ENCODE peak calls at places on chromosomes 11 and 22, in seven cellular contexts. S is sciatic nerve; J is left cardiac atrium; L is putamen; R is SW 1271; U is effector memory CD8-positive, alpha-beta T cell; Y is T-cell. C is an unnamed sample.

GRCh38 chr11:22302368-22302767 is 35.8 kb upstream of the SLC17A6 start:
- DNase-seq in S (no peak), J (no peak), L (no peak), R (no peak), U (no peak), Y (no peak), C (no peak)

GRCh38 chr11:33557201-33557600 is 143.4 kb downstream of the C11orf91 start:
- DNase-seq in S (no peak), J (no peak), L (no peak), R (peak), U (no peak), Y (no peak), C (no peak)

GRCh38 chr11:69134957-69135356 is 20.8 kb upstream of the SMIM38 start:
- DNase-seq in S (peak), J (no peak), L (no peak), R (no peak), U (no peak), Y (no peak), C (no peak)

GRCh38 chr22:47575291-47575690 is 812.8 kb downstream of the TBC1D22A start:
- DNase-seq in S (no peak), J (no peak), L (no peak), R (no peak), U (no peak), Y (no peak), C (no peak)

GRCh38 chr22:22619765-22620414 is 24.5 kb upstream of the GGTLC2 start:
- DNase-seq in S (no peak), J (no peak), L (no peak), R (no peak), U (no peak), Y (no peak), C (no peak)

GRCh38 chr11:16776716-16777115 is 38.3 kb downstream of the C11orf58 start:
- DNase-seq in S (peak), J (no peak), L (no peak), R (no peak), U (no peak), Y (no peak), C (no peak)

GRCh38 chr11:64360403-64360980 is 1.5 kb downstream of the RPS6KA4 start:
- DNase-seq in S (no peak), J (no peak), L (no peak), R (no peak), U (no peak), Y (no peak), C (no peak)

GRCh38 chr11:86702387-86702983 is 30.1 kb upstream of the ME3 start:
- DNase-seq in S (no peak), J (no peak), L (no peak), R (no peak), U (no peak), Y (no peak), C (no peak)

GRCh38 chr11:117815262-117815803 is 9.2 kb downstream of the FXYD2 start:
- DNase-seq in S (no peak), J (peak), L (no peak), R (no peak), U (peak), Y (peak), C (no peak)

GRCh38 chr11:130162733-130163132 is 3.2 kb downstream of the ST14 start:
- DNase-seq in S (no peak), J (no peak), L (no peak), R (no peak), U (no peak), Y (no peak), C (no peak)

GRCh38 chr11:59802639-59803176 is 7.9 kb downstream of the MRPL16 start:
- DNase-seq in S (no peak), J (no peak), L (peak), R (no peak), U (peak), Y (peak), C (no peak)

GRCh38 chr22:44100411-44100810 is 76.3 kb downstream of the PARVB start:
- DNase-seq in S (no peak), J (no peak), L (no peak), R (no peak), U (no peak), Y (no peak), C (no peak)

GRCh38 chr11:72821221-72821919 is 7.2 kb downstream of the ATG16L2 start:
- DNase-seq in S (peak), J (no peak), L (no peak), R (no peak), U (no peak), Y (no peak), C (no peak)

GRCh38 chr11:110491577-110492352 is 62.0 kb downstream of the FDX1 start:
- DNase-seq in S (no peak), J (no peak), L (no peak), R (no peak), U (no peak), Y (no peak), C (no peak)

GRCh38 chr11:45233121-45233803 is 52.9 kb downstream of the SYT13 start:
- DNase-seq in S (peak), J (peak), L (peak), R (peak), U (peak), Y (no peak), C (peak)

GRCh38 chr11:106770489-106771100 is 247.7 kb downstream of the GUCY1A2 start:
- DNase-seq in S (no peak), J (no peak), L (no peak), R (no peak), U (no peak), Y (no peak), C (no peak)

GRCh38 chr22:37212174-37212906 is at the start of gene SSTR3:
- DNase-seq in S (peak), J (peak), L (no peak), R (no peak), U (no peak), Y (no peak), C (no peak)

GRCh38 chr11:132782102-132782501 is 750.2 kb downstream of the OPCML start:
- DNase-seq in S (no peak), J (no peak), L (no peak), R (no peak), U (no peak), Y (no peak), C (no peak)

GRCh38 chr11:8767466-8768142 is 85.0 kb downstream of the RPL27A start:
- DNase-seq in S (no peak), J (no peak), L (no peak), R (no peak), U (no peak), Y (no peak), C (no peak)

GRCh38 chr11:123473941-123474668 is 44.0 kb downstream of the GRAMD1B start:
- DNase-seq in S (no peak), J (no peak), L (no peak), R (no peak), U (no peak), Y (no peak), C (no peak)

GRCh38 chr11:125167954-125168821 is 3.6 kb downstream of the PKNOX2 start:
- DNase-seq in S (no peak), J (no peak), L (no peak), R (no peak), U (no peak), Y (no peak), C (no peak)

GRCh38 chr22:50102946-50103345 is 13.1 kb downstream of the MOV10L1 start:
- DNase-seq in S (no peak), J (no peak), L (no peak), R (no peak), U (no peak), Y (no peak), C (no peak)

GRCh38 chr11:86116996-86117705 is 48.3 kb upstream of the PICALM start:
- DNase-seq in S (no peak), J (no peak), L (no peak), R (no peak), U (no peak), Y (no peak), C (no peak)

GRCh38 chr11:116837231-116838091 is at the start of gene APOA1:
- DNase-seq in S (no peak), J (no peak), L (no peak), R (no peak), U (no peak), Y (no peak), C (no peak)

GRCh38 chr11:70314730-70315129 is 44.2 kb downstream of the PPFIA1 start:
- DNase-seq in S (no peak), J (no peak), L (no peak), R (no peak), U (no peak), Y (no peak), C (no peak)

GRCh38 chr11:80914311-80914710 is 1473.5 kb upstream of the TENM4 start:
- DNase-seq in S (no peak), J (no peak), L (no peak), R (no peak), U (no peak), Y (no peak), C (no peak)

GRCh38 chr11:65871811-65872548 is 620 bp downstream of the EFEMP2 start:
- DNase-seq in S (no peak), J (no peak), L (no peak), R (no peak), U (no peak), Y (no peak), C (no peak)

GRCh38 chr11:62069961-62070919 is 53.6 kb upstream of the INCENP start:
- DNase-seq in S (no peak), J (no peak), L (no peak), R (no peak), U (no peak), Y (no peak), C (no peak)

GRCh38 chr11:67316882-67317364 is 13.6 kb downstream of the SSH3 start:
- DNase-seq in S (no peak), J (no peak), L (no peak), R (peak), U (no peak), Y (no peak), C (no peak)

GRCh38 chr11:30172872-30173271 is 57.9 kb upstream of the FSHB start:
- DNase-seq in S (no peak), J (no peak), L (no peak), R (no peak), U (no peak), Y (no peak), C (no peak)

GRCh38 chr11:28887681-28888080 is 779.5 kb downstream of the METTL15 start:
- DNase-seq in S (no peak), J (no peak), L (no peak), R (no peak), U (no peak), Y (no peak), C (no peak)

GRCh38 chr11:123144707-123145106 is 50.3 kb downstream of the CLMP start:
- DNase-seq in S (no peak), J (no peak), L (no peak), R (no peak), U (no peak), Y (no peak), C (no peak)

GRCh38 chr11:101583180-101584128 is at the start of gene TRPC6:
- DNase-seq in S (no peak), J (peak), L (no peak), R (no peak), U (no peak), Y (no peak), C (no peak)

GRCh38 chr11:122505304-122506006 is 150.1 kb upstream of the UBASH3B start:
- DNase-seq in S (peak), J (peak), L (peak), R (no peak), U (peak), Y (no peak), C (peak)

GRCh38 chr11:66495401-66495844 is 15.0 kb upstream of the BBS1 start:
- DNase-seq in S (no peak), J (no peak), L (no peak), R (no peak), U (no peak), Y (no peak), C (no peak)

GRCh38 chr22:21697866-21698265 is 32.1 kb downstream of the PPIL2 start:
- DNase-seq in S (no peak), J (no peak), L (no peak), R (no peak), U (no peak), Y (no peak), C (no peak)